ENCODE peak calls at places on chromosomes 13 and 19, in four cellular contexts. One of them, this sample, is unnamed.

GRCh38 chr13:80374453-80374852 is 33.5 kb upstream of the SPRY2 start:
- DNase-seq in heart left ventricle: peak
- DNase-seq in stomach: no peak
- DNase-seq in suprapubic skin: no peak
- DNase-seq in this sample: no peak

GRCh38 chr19:1469200-1469935 is 9.6 kb downstream of the C19orf25 start:
- DNase-seq in heart left ventricle: peak
- DNase-seq in stomach: no peak
- DNase-seq in suprapubic skin: no peak
- DNase-seq in this sample: no peak

GRCh38 chr19:2352121-2352520 is 7.9 kb upstream of the TMPRSS9 start:
- DNase-seq in heart left ventricle: no peak
- DNase-seq in stomach: no peak
- DNase-seq in suprapubic skin: no peak
- DNase-seq in this sample: no peak

GRCh38 chr13:47628666-47629065 is 372.4 kb downstream of the SUCLA2 start:
- DNase-seq in heart left ventricle: no peak
- DNase-seq in stomach: no peak
- DNase-seq in suprapubic skin: no peak
- DNase-seq in this sample: no peak

GRCh38 chr19:3638208-3639193 is 11.9 kb upstream of the CACTIN start:
- DNase-seq in heart left ventricle: no peak
- DNase-seq in stomach: no peak
- DNase-seq in suprapubic skin: no peak
- DNase-seq in this sample: no peak

GRCh38 chr19:6378036-6378435 is 2.3 kb upstream of the PSPN start:
- DNase-seq in heart left ventricle: no peak
- DNase-seq in stomach: no peak
- DNase-seq in suprapubic skin: no peak
- DNase-seq in this sample: peak

GRCh38 chr19:32404213-32404938 is 1.2 kb upstream of the DPY19L3 start:
- DNase-seq in heart left ventricle: no peak
- DNase-seq in stomach: no peak
- DNase-seq in suprapubic skin: no peak
- DNase-seq in this sample: peak

GRCh38 chr19:37986048-37986750 is 79.2 kb downstream of the SIPA1L3 start:
- DNase-seq in heart left ventricle: no peak
- DNase-seq in stomach: no peak
- DNase-seq in suprapubic skin: no peak
- DNase-seq in this sample: no peak

GRCh38 chr13:44763604-44764311 is 187.6 kb upstream of the TSC22D1 start:
- DNase-seq in heart left ventricle: peak
- DNase-seq in stomach: peak
- DNase-seq in suprapubic skin: no peak
- DNase-seq in this sample: no peak

GRCh38 chr19:28934626-28935025 is 278.3 kb downstream of the UQCRFS1 start:
- DNase-seq in heart left ventricle: no peak
- DNase-seq in stomach: no peak
- DNase-seq in suprapubic skin: no peak
- DNase-seq in this sample: no peak

GRCh38 chr13:84399320-84400085 is 517.2 kb upstream of the SLITRK1 start:
- DNase-seq in heart left ventricle: no peak
- DNase-seq in stomach: no peak
- DNase-seq in suprapubic skin: no peak
- DNase-seq in this sample: no peak

GRCh38 chr13:110116072-110116487 is 190.9 kb downstream of the COL4A1 start:
- DNase-seq in heart left ventricle: peak
- DNase-seq in stomach: peak
- DNase-seq in suprapubic skin: no peak
- DNase-seq in this sample: peak

GRCh38 chr13:33524086-33524485 is 238.5 kb upstream of the STARD13 start:
- DNase-seq in heart left ventricle: no peak
- DNase-seq in stomach: no peak
- DNase-seq in suprapubic skin: no peak
- DNase-seq in this sample: no peak

GRCh38 chr19:51398096-51398704 is 7.8 kb upstream of the C19orf84 start:
- DNase-seq in heart left ventricle: no peak
- DNase-seq in stomach: no peak
- DNase-seq in suprapubic skin: no peak
- DNase-seq in this sample: no peak

GRCh38 chr19:1935484-1936208 is 5.3 kb upstream of the CSNK1G2 start:
- DNase-seq in heart left ventricle: no peak
- DNase-seq in stomach: no peak
- DNase-seq in suprapubic skin: no peak
- DNase-seq in this sample: no peak

GRCh38 chr19:7460562-7460966 is 28.3 kb downstream of the PEX11G start:
- DNase-seq in heart left ventricle: no peak
- DNase-seq in stomach: no peak
- DNase-seq in suprapubic skin: no peak
- DNase-seq in this sample: no peak

GRCh38 chr13:40798380-40798779 is 9.0 kb downstream of the SLC25A15 start:
- DNase-seq in heart left ventricle: no peak
- DNase-seq in stomach: peak
- DNase-seq in suprapubic skin: no peak
- DNase-seq in this sample: no peak

GRCh38 chr19:44303976-44304568 is 753 bp downstream of the ZNF235 start:
- DNase-seq in heart left ventricle: no peak
- DNase-seq in stomach: no peak
- DNase-seq in suprapubic skin: no peak
- DNase-seq in this sample: peak

GRCh38 chr13:51804295-51805172 is 571 bp upstream of the DHRS12 start:
- DNase-seq in heart left ventricle: peak
- DNase-seq in stomach: peak
- DNase-seq in suprapubic skin: peak
- DNase-seq in this sample: peak

GRCh38 chr13:51801631-51802099 is 2.3 kb downstream of the DHRS12 start:
- DNase-seq in heart left ventricle: peak
- DNase-seq in stomach: peak
- DNase-seq in suprapubic skin: peak
- DNase-seq in this sample: peak

GRCh38 chr13:51803422-51804294 is at the start of gene DHRS12:
- DNase-seq in heart left ventricle: peak
- DNase-seq in stomach: peak
- DNase-seq in suprapubic skin: peak
- DNase-seq in this sample: peak

GRCh38 chr13:51803018-51803417 is 945 bp downstream of the DHRS12 start:
- DNase-seq in heart left ventricle: no peak
- DNase-seq in stomach: no peak
- DNase-seq in suprapubic skin: no peak
- DNase-seq in this sample: peak

DNA sequence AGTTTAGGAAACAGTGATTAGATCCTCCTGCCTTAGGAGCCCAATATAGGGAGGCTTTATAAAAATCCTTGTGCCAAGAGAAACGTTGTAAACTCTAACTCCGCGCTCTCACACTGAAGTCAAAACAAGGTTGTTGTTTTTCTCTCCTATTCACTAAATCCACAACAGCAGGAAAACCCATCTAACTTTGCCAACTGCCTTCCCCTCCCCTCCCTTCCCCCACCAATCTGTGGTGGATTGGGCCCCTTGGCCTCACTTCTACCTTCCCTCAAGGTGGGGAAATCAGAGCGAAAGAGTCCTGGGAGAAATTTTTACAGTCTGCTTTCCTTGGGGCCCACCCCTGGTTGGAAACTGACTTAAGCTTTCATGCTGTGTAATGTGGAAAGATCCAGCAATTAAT is 1.4 kb downstream of the DHRS12 start:
- DNase-seq in heart left ventricle: no peak
- DNase-seq in stomach: no peak
- DNase-seq in suprapubic skin: no peak
- DNase-seq in this sample: no peak
- H3K27ac ChIP-seq in heart left ventricle: peak
- H3K27ac ChIP-seq in stomach: peak
- H3K27ac ChIP-seq in suprapubic skin: peak
- H3K27ac ChIP-seq in this sample: peak

GRCh38 chr19:10380311-10381102 is at the start of gene TYK2:
- DNase-seq in heart left ventricle: peak
- DNase-seq in stomach: peak
- DNase-seq in suprapubic skin: peak
- DNase-seq in this sample: peak
- TF ChIP-seq POLR2A in heart left ventricle: no peak
- TF ChIP-seq POLR2A in stomach: no peak
- TF ChIP-seq POLR2A in suprapubic skin: peak
- TF ChIP-seq POLR2A in this sample: peak

GRCh38 chr13:27295660-27296059 is 25.0 kb downstream of the RASL11A start:
- DNase-seq in heart left ventricle: no peak
- DNase-seq in stomach: no peak
- DNase-seq in suprapubic skin: no peak
- DNase-seq in this sample: no peak

GRCh38 chr13:27300941-27301586 is 30.4 kb downstream of the RASL11A start:
- DNase-seq in heart left ventricle: no peak
- DNase-seq in stomach: no peak
- DNase-seq in suprapubic skin: no peak
- DNase-seq in this sample: no peak

GRCh38 chr13:27296496-27296895 is 25.9 kb downstream of the RASL11A start:
- DNase-seq in heart left ventricle: no peak
- DNase-seq in stomach: no peak
- DNase-seq in suprapubic skin: no peak
- DNase-seq in this sample: no peak

GRCh38 chr13:27295096-27295495 is 24.5 kb downstream of the RASL11A start:
- DNase-seq in heart left ventricle: no peak
- DNase-seq in stomach: no peak
- DNase-seq in suprapubic skin: no peak
- DNase-seq in this sample: no peak

GRCh38 chr13:27298849-27299248 is 28.2 kb downstream of the RASL11A start:
- DNase-seq in heart left ventricle: no peak
- DNase-seq in stomach: no peak
- DNase-seq in suprapubic skin: no peak
- DNase-seq in this sample: no peak
- H3K27ac ChIP-seq in heart left ventricle: no peak
- H3K27ac ChIP-seq in stomach: no peak
- H3K27ac ChIP-seq in suprapubic skin: no peak
- H3K27ac ChIP-seq in this sample: no peak

GRCh38 chr19:10335149-10336053 is 2.1 kb upstream of the RAVER1 start:
- DNase-seq in heart left ventricle: no peak
- DNase-seq in stomach: no peak
- DNase-seq in suprapubic skin: no peak
- DNase-seq in this sample: peak

GRCh38 chr19:10339977-10340376 is 553 bp upstream of the ICAM3 start:
- DNase-seq in heart left ventricle: no peak
- DNase-seq in stomach: no peak
- DNase-seq in suprapubic skin: no peak
- DNase-seq in this sample: no peak

GRCh38 chr19:10338940-10339339 is 484 bp downstream of the ICAM3 start:
- DNase-seq in heart left ventricle: no peak
- DNase-seq in stomach: no peak
- DNase-seq in suprapubic skin: no peak
- DNase-seq in this sample: no peak

GRCh38 chr19:10343495-10343894 is 4.1 kb upstream of the ICAM3 start:
- DNase-seq in heart left ventricle: no peak
- DNase-seq in stomach: no peak
- DNase-seq in suprapubic skin: no peak
- DNase-seq in this sample: no peak

DNA sequence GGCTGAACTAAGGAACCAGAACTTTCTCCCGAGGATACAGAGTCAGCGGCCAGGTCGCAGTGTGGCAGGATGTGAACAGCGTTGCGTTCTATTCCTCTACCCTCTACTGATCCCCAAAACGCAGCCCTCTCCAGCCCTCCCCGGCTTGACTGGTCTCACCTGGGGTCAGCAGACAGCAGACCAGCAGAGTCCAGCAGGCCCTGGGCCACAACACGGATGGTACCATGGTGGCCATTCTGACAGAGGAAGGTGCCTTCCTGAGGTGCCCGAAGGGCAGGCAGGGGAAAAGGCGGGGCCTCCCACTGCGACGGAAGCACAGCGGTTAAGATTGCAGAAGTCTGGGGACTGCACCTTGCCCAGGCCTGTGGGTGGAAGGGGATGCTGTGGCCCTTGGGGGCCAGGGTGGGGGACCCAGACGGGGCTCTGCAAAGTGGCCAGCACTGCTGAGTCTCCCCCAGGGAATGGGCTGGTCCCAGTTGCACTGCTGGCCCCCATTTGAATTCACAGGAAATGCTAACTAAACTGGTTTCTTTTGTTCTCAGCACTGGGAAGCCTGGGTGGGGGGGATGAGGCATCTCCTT is at the start of gene ICAM3:
- DNase-seq in heart left ventricle: no peak
- DNase-seq in stomach: peak
- DNase-seq in suprapubic skin: no peak
- DNase-seq in this sample: no peak
- TF ChIP-seq POLR2A in heart left ventricle: no peak
- TF ChIP-seq POLR2A in stomach: no peak
- TF ChIP-seq POLR2A in suprapubic skin: no peak
- TF ChIP-seq POLR2A in this sample: no peak

DNA sequence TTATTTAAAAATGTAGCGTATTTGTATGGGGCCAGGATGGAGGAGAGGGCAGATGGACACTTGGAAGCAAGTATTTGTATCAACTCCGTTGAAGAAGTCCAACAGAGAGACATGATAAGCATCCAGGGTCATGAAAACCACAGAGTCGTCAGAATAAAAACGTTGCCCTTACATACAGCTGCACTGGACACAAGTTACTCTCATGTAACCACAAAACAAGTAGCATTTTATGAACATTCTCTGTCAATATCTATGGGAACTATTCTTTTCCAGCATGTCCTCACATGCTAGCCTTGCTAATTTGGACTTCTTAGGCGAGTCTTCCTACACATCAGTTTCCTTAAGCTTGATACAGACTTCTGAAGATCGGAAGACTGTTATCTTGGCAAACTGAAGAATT is 35.0 kb downstream of the EFNB2 start:
- DNase-seq in heart left ventricle: no peak
- DNase-seq in stomach: no peak
- DNase-seq in suprapubic skin: no peak
- DNase-seq in this sample: no peak
- H3K27ac ChIP-seq in heart left ventricle: no peak
- H3K27ac ChIP-seq in stomach: no peak
- H3K27ac ChIP-seq in suprapubic skin: no peak
- H3K27ac ChIP-seq in this sample: no peak

DNA sequence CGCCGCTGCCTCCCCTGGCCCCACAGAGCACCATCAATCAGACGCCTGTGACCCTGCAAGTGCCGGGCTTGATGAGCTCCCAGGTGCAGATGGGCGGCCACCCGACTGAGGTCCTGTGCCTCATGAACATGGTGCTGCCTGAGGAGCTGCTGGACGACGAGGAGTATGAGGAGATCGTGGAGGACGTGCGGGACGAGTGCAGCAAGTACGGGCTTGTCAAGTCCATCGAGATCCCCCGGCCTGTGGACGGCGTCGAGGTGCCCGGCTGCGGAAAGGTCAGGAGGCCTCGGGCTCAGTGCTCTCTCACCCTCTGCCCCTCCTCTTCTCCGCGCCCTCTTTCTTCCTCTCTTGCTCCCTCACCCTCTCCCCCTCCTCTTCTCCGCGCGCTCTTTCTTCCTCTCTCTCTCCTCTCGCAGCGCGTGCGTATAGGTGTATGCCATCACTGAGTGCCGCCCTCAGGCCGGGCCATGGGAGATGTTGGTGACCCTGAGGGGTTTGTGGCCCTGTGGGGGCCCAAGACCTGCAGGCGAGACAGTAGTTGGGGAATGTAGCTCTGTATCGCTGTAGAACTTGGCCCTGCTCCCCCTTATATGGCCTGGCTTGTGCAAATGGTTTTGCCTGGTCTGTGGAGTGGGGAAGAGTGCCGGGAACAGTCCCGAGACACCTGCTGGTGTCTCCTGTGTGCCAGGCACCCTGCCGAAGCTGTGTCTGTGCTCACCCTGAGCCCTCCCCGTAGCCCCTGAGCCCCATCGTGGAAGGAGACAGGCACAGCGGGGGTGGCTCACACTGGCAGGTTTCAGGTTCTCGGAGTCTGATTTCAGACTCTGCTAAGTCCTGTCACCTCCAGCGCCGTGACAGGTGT is 5.4 kb upstream of the EPN1 start:
- DNase-seq in heart left ventricle: no peak
- DNase-seq in stomach: no peak
- DNase-seq in suprapubic skin: no peak
- DNase-seq in this sample: no peak
- TF ChIP-seq POLR2A in heart left ventricle: no peak
- TF ChIP-seq POLR2A in stomach: no peak
- TF ChIP-seq POLR2A in suprapubic skin: no peak
- TF ChIP-seq POLR2A in this sample: no peak

This sample was measured in ovary.